ENCODE peak calls at places on chromosomes 16 and 17, in five cellular contexts. K is AG09309; Z is HFF-Myc; A is mucosa of descending colon; U is CD8-positive, alpha-beta T cell. X is an unnamed sample.

GRCh38 chr17:27892866-27893769 is at the start of gene LYRM9:
- DNase-seq in K (peak), U (peak), Z (peak), A (peak), X (peak)

GRCh38 chr16:75502916-75503605 is 7.8 kb upstream of the CHST6 start:
- DNase-seq in U (no peak), Z (no peak), K (no peak), A (no peak), X (no peak)

GRCh38 chr17:43645765-43646481 is 15.8 kb downstream of the MEOX1 start:
- DNase-seq in K (no peak), U (peak), A (peak), Z (no peak), X (peak)

GRCh38 chr17:79355186-79355585 is 255.7 kb downstream of the RBFOX3 start:
- DNase-seq in A (no peak), K (no peak), Z (no peak), U (no peak), X (no peak)

GRCh38 chr16:1057252-1057932 is 15.2 kb upstream of the SSTR5 start:
- DNase-seq in K (no peak), A (peak), U (peak), Z (no peak), X (peak)

GRCh38 chr16:50056226-50056625 is 9.5 kb upstream of the HEATR3 start:
- DNase-seq in K (no peak), U (no peak), Z (no peak), A (no peak), X (no peak)

GRCh38 chr17:71360301-71360700 is 760.5 kb upstream of the SOX9 start:
- DNase-seq in K (no peak), Z (no peak), U (no peak), A (no peak), X (peak)

GRCh38 chr16:80006175-80006895 is 405.8 kb upstream of the MAF start:
- DNase-seq in A (no peak), K (no peak), U (no peak), Z (no peak), X (peak)

GRCh38 chr16:16092925-16093624 is 130.2 kb downstream of the ABCC6 start:
- DNase-seq in K (no peak), A (no peak), U (no peak), Z (no peak), X (peak)

GRCh38 chr16:77434022-77434364 is 841 bp downstream of the ADAMTS18 start:
- DNase-seq in Z (no peak), U (no peak), K (no peak), A (no peak), X (no peak)
- H3K4me3 ChIP-seq in Z (no peak), U (no peak), K (no peak), A (no peak), X (no peak)

DNA sequence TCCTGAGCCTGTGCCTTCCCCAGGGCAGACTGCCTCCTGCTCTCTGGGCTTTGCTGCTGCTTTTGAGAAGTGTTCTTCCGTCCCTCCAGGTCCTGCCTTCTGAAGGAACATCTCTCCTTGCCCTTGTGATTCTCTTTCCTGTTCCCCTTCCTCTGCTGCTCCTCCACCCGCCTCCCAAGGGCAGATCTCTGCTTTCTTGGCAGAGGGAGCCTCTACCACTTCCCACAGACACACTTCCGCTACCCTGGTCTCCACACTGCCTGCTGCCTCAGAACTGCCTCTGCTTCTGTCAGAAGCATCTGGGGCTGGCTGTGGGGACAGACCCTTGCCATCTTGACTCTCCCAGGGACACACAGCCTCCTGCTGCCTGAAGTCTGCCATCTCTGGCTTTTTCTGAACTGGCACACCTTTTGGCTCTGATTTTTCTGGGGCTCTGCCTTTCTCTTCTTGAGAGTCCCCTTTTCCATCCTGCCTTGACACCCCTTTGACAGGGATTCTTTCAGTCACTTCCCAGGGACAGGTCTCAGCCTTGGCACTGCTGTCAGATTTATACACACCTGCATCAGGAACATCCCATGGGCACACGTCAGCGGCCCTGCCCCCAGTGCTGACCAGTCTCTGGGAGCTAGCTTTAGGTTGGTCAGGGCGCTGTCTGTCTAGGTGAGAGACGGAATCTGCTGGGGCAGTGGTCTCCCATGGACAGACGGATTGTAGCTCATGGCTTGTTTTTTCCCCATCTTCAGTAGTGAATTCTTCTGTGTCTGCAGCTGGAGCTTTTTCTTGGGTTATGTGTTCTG is 16.6 kb downstream of the GPR179 start:
- DNase-seq in K (no peak), Z (no peak), U (no peak), A (no peak), X (peak)
- H3K4me3 ChIP-seq in K (no peak), Z (no peak), U (no peak), A (no peak), X (no peak)

DNA sequence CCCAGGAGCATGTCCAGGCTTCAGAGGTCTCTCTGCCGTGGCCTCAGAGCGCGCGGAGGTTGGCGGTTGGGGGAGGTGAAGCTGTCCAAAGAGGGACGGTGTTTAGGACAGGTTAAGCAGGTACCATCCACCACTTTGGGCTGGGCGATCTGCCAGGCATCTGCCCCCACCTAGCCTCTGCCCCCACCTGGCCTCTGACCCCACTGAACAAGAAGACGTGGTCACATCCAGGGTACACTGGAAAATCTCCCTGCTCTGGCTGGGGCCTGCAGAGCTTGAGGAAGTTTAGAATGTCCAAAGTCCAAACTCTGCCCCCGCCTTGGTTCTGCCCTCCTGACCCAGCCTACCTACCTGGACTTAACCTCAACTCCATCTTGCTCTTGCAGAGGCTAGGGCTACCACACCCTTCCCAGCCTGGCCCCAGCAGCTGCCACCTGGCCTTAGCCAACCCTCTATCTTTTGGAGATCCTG is 1.6 kb downstream of the ITGA3 start:
- DNase-seq in K (no peak), Z (no peak), A (peak), U (no peak), X (no peak)
- H3K4me3 ChIP-seq in K (peak), Z (peak), A (peak), U (no peak), X (peak)

GRCh38 chr17:75683467-75684041 is 16.4 kb downstream of the SAP30BP start:
- DNase-seq in K (no peak), Z (no peak), U (no peak), A (peak), X (peak)
- H3K4me3 ChIP-seq in K (no peak), Z (no peak), U (no peak), A (no peak), X (no peak)

GRCh38 chr17:78338860-78339259 is 21.0 kb downstream of the SOCS3 start:
- DNase-seq in Z (no peak), U (no peak), A (no peak), K (no peak), X (no peak)
- H3K4me3 ChIP-seq in Z (no peak), U (no peak), A (no peak), K (no peak), X (no peak)

X was measured in fibroblast of pulmonary artery.